ENCODE peak calls at places on chromosomes 1 and 21, in seven cellular contexts. C is cardiac fibroblast, J is HFFc6, Q is epithelial cell of esophagus, P is ovary, A is transverse colon, U is Calu3. W is an unnamed sample.

GRCh38 chr1:39044762-39045161 is 18.6 kb downstream of the NDUFS5 start:
- DNase-seq in Q (no peak), A (no peak), U (no peak), P (no peak), C (no peak), J (no peak), W (no peak)

GRCh38 chr1:25936940-25937339 is 30.7 kb upstream of the STMN1 start:
- DNase-seq in C (no peak), J (no peak), U (no peak), Q (no peak), A (no peak), P (no peak), W (no peak)

GRCh38 chr1:20654104-20654690 is 7.0 kb downstream of the DDOST start:
- DNase-seq in J (no peak), A (no peak), Q (no peak), U (no peak), C (peak; percentile 12), P (peak; percentile 57), W (peak; percentile 89)

GRCh38 chr1:117237701-117238413 is 27.1 kb upstream of the VTCN1 start:
- DNase-seq in P (no peak), Q (peak; percentile 63), U (peak; percentile 3), A (no peak), C (peak; percentile 60), J (no peak), W (no peak)

GRCh38 chr1:2905356-2905755 is 103.9 kb upstream of the TTC34 start:
- DNase-seq in A (no peak), P (no peak), C (no peak), J (no peak), U (no peak), Q (no peak), W (no peak)

GRCh38 chr1:168408531-168409242 is 128.0 kb downstream of the TBX19 start:
- DNase-seq in P (no peak), C (no peak), A (no peak), J (peak; percentile 6), U (peak; percentile 58), Q (peak; percentile 91), W (no peak)

GRCh38 chr1:37606481-37607263 is 10.9 kb upstream of the GNL2 start:
- DNase-seq in P (no peak), J (peak; percentile 12), U (no peak), A (no peak), C (peak; percentile 75), Q (no peak), W (no peak)

GRCh38 chr21:46154955-46155513 is 345 bp downstream of the FTCD start:
- DNase-seq in A (peak; percentile 7), C (no peak), U (no peak), Q (no peak), P (peak; percentile 36), J (no peak), W (no peak)

GRCh38 chr1:245205396-245205795 is 50.6 kb downstream of the KIF26B start:
- DNase-seq in A (no peak), P (no peak), U (no peak), C (no peak), Q (no peak), J (no peak), W (no peak)

GRCh38 chr1:27575861-27576331 is 28.0 kb downstream of the AHDC1 start:
- DNase-seq in P (peak; percentile 83), C (peak; percentile 57), A (peak; percentile 68), U (peak; percentile 56), J (no peak), Q (peak; percentile 70), W (peak; percentile 83)

GRCh38 chr1:109091196-109092193 is 931 bp downstream of the TMEM167B start:
- DNase-seq in J (peak; percentile 60), Q (peak; percentile 60), C (peak; percentile 25), P (no peak), U (no peak), A (peak; percentile 37), W (peak; percentile 38)

GRCh38 chr1:230073371-230074035 is 6.5 kb downstream of the GALNT2 start:
- DNase-seq in C (no peak), P (no peak), A (no peak), Q (peak; percentile 84), U (no peak), J (peak; percentile 80), W (peak; percentile 52)

GRCh38 chr1:189764391-189765320 is 713.0 kb downstream of the BRINP3 start:
- DNase-seq in A (no peak), P (no peak), U (no peak), C (no peak), Q (no peak), J (no peak), W (no peak)

GRCh38 chr1:198212675-198213074 is 55.9 kb downstream of the NEK7 start:
- DNase-seq in J (peak; percentile 84), C (peak; percentile 89), U (no peak), Q (peak; percentile 92), P (no peak), A (no peak), W (no peak)

GRCh38 chr1:89022167-89022959 is at the start of gene GBP3:
- DNase-seq in A (no peak), C (peak; percentile 77), P (no peak), J (peak; percentile 59), Q (peak; percentile 69), U (no peak), W (no peak)

GRCh38 chr1:36085126-36085525 is 1.2 kb downstream of the TEKT2 start:
- DNase-seq in U (no peak), C (no peak), J (no peak), A (no peak), P (no peak), Q (no peak), W (no peak)

GRCh38 chr1:64550505-64550904 is 80.6 kb downstream of the CACHD1 start:
- DNase-seq in A (no peak), Q (peak; percentile 37), P (no peak), U (no peak), J (no peak), C (no peak), W (no peak)

GRCh38 chr1:156078728-156079127 is 3.5 kb downstream of the MEX3A start:
- DNase-seq in J (no peak), C (no peak), P (no peak), Q (no peak), U (no peak), A (no peak), W (no peak)

GRCh38 chr1:246573481-246573880 is 7.2 kb downstream of the CNST start:
- DNase-seq in U (no peak), J (no peak), A (no peak), Q (no peak), P (no peak), C (peak; percentile 67), W (no peak)

GRCh38 chr1:7808253-7808844 is 24.3 kb downstream of the PER3 start:
- DNase-seq in P (no peak), A (no peak), U (no peak), J (peak; percentile 7), C (peak; percentile 76), Q (peak; percentile 61), W (no peak)

GRCh38 chr1:247448107-247448778 is 9.7 kb downstream of the OR2B11 start:
- DNase-seq in P (peak; percentile 78), J (peak; percentile 23), C (peak; percentile 76), U (peak; percentile 71), Q (peak; percentile 64), A (peak; percentile 62), W (peak; percentile 57)

GRCh38 chr1:8408151-8408839 is 90.4 kb downstream of the SLC45A1 start:
- DNase-seq in Q (no peak), J (peak; percentile 52), P (peak; percentile 82), U (no peak), C (peak; percentile 96), A (peak; percentile 82), W (peak; percentile 97)

GRCh38 chr1:161209790-161210409 is 5.2 kb upstream of the FCER1G start:
- DNase-seq in C (peak; percentile 82), P (peak; percentile 82), J (peak; percentile 51), Q (peak; percentile 76), U (peak; percentile 92), A (peak; percentile 76), W (peak; percentile 88)

GRCh38 chr1:219062161-219062560 is 111.5 kb upstream of the LYPLAL1 start:
- DNase-seq in A (no peak), C (no peak), Q (peak; percentile 14), P (no peak), J (peak; percentile 18), U (no peak), W (no peak)

GRCh38 chr1:25173809-25174320 is 58.4 kb downstream of the SYF2 start:
- DNase-seq in J (no peak), C (no peak), U (no peak), P (no peak), Q (no peak), A (no peak), W (no peak)

GRCh38 chr1:228077565-228078330 is 4.8 kb upstream of the ARF1 start:
- DNase-seq in A (no peak), C (no peak), J (no peak), U (no peak), Q (no peak), P (peak; percentile 25), W (no peak)

GRCh38 chr1:240099748-240100147 is 8.1 kb downstream of the FMN2 start:
- DNase-seq in P (no peak), J (no peak), Q (no peak), U (no peak), A (no peak), C (no peak), W (no peak)

GRCh38 chr1:18144921-18145699 is 37.5 kb downstream of the IGSF21 start:
- DNase-seq in J (no peak), C (no peak), P (no peak), U (no peak), A (peak; percentile 59), Q (no peak), W (no peak)

GRCh38 chr1:182786223-182787001 is 3.2 kb upstream of the NPL start:
- DNase-seq in C (peak; percentile 86), Q (peak; percentile 74), P (peak; percentile 58), A (peak; percentile 66), U (peak; percentile 83), J (peak; percentile 60), W (peak; percentile 59)

GRCh38 chr1:155910621-155911121 is 478 bp downstream of the RIT1 start:
- DNase-seq in A (no peak), C (peak; percentile 40), P (peak; percentile 42), J (peak; percentile 35), Q (peak; percentile 31), U (peak; percentile 37), W (no peak)

GRCh38 chr1:81021134-81021533 is 779.6 kb upstream of the ADGRL2 start:
- DNase-seq in C (peak; percentile 64), P (no peak), U (no peak), Q (peak; percentile 9), J (peak; percentile 8), A (no peak), W (no peak)
- TF ChIP-seq CTCF in C (peak; percentile 42), P (no peak), U (no peak), Q (peak; percentile 50), J (peak; percentile 62), A (no peak), W (no peak)

GRCh38 chr1:231642600-231643332 is 16.2 kb downstream of the DISC1 start:
- DNase-seq in A (no peak), Q (no peak), P (no peak), C (no peak), J (no peak), U (no peak), W (no peak)
- TF ChIP-seq CTCF in A (no peak), Q (no peak), P (no peak), C (no peak), J (no peak), U (no peak), W (no peak)

GRCh38 chr1:67261646-67262045 is 46.0 kb upstream of the IL12RB2 start:
- DNase-seq in J (no peak), P (no peak), U (no peak), Q (no peak), C (no peak), A (peak; percentile 10), W (no peak)
- TF ChIP-seq CTCF in J (no peak), P (no peak), U (no peak), Q (peak; percentile 20), C (peak; percentile 30), A (no peak), W (no peak)

GRCh38 chr1:104018922-104019674 is 269.4 kb downstream of the AMY1C start:
- DNase-seq in A (no peak), J (no peak), P (no peak), C (no peak), U (no peak), Q (no peak), W (no peak)
- TF ChIP-seq CTCF in A (no peak), J (no peak), P (no peak), C (no peak), U (no peak), Q (no peak), W (no peak)